ENCODE peak calls at places on chromosomes 4 and X, in ten cellular contexts. One of them, this sample, is unnamed.
A peak's percentile ranks its signal among the peaks of the same experiment; 100 is the strongest.

GRCh38 chrX:53594354-53594753 is 92.2 kb downstream of the HUWE1 start:
- DNase-seq in fibroblast of lung: peak; percentile 59
- DNase-seq in heart right ventricle: no peak
- DNase-seq in omental fat pad: no peak
- DNase-seq in cardiac muscle cell: peak; percentile 34
- DNase-seq in B cell: no peak
- DNase-seq in left lung: no peak
- DNase-seq in nephron progenitor cell: no peak
- DNase-seq in fibroblast of the aortic adventitia: no peak
- DNase-seq in H9: no peak
- DNase-seq in this sample: no peak

GRCh38 chr4:90503677-90504076 is 376.5 kb downstream of the CCSER1 start:
- DNase-seq in heart right ventricle: no peak
- DNase-seq in nephron progenitor cell: no peak
- DNase-seq in omental fat pad: no peak
- DNase-seq in left lung: no peak
- DNase-seq in cardiac muscle cell: no peak
- DNase-seq in fibroblast of the aortic adventitia: no peak
- DNase-seq in fibroblast of lung: no peak
- DNase-seq in B cell: no peak
- DNase-seq in H9: no peak
- DNase-seq in this sample: no peak

GRCh38 chr4:22191565-22192301 is 243.2 kb upstream of the KCNIP4 start:
- DNase-seq in left lung: no peak
- DNase-seq in H9: no peak
- DNase-seq in B cell: no peak
- DNase-seq in cardiac muscle cell: peak; percentile 34
- DNase-seq in fibroblast of the aortic adventitia: peak; percentile 31
- DNase-seq in fibroblast of lung: peak; percentile 33
- DNase-seq in omental fat pad: no peak
- DNase-seq in nephron progenitor cell: no peak
- DNase-seq in heart right ventricle: no peak
- DNase-seq in this sample: no peak

GRCh38 chr4:91577864-91578263 is 725.9 kb upstream of the GRID2 start:
- DNase-seq in fibroblast of the aortic adventitia: no peak
- DNase-seq in cardiac muscle cell: no peak
- DNase-seq in omental fat pad: no peak
- DNase-seq in H9: no peak
- DNase-seq in nephron progenitor cell: no peak
- DNase-seq in B cell: no peak
- DNase-seq in left lung: no peak
- DNase-seq in heart right ventricle: no peak
- DNase-seq in fibroblast of lung: no peak
- DNase-seq in this sample: no peak

GRCh38 chr4:119300072-119300387 is 21.9 kb downstream of the FABP2 start:
- DNase-seq in nephron progenitor cell: peak; percentile 43
- DNase-seq in heart right ventricle: peak; percentile 62
- DNase-seq in fibroblast of lung: peak; percentile 65
- DNase-seq in B cell: no peak
- DNase-seq in fibroblast of the aortic adventitia: peak; percentile 64
- DNase-seq in omental fat pad: no peak
- DNase-seq in cardiac muscle cell: peak; percentile 75
- DNase-seq in left lung: peak; percentile 53
- DNase-seq in H9: no peak
- DNase-seq in this sample: no peak

GRCh38 chr4:78293841-78294301 is 236.7 kb downstream of the FRAS1 start:
- DNase-seq in nephron progenitor cell: no peak
- DNase-seq in omental fat pad: no peak
- DNase-seq in B cell: no peak
- DNase-seq in fibroblast of lung: peak; percentile 96
- DNase-seq in left lung: no peak
- DNase-seq in H9: no peak
- DNase-seq in cardiac muscle cell: peak; percentile 83
- DNase-seq in fibroblast of the aortic adventitia: peak; percentile 90
- DNase-seq in heart right ventricle: no peak
- DNase-seq in this sample: no peak

GRCh38 chr4:184337907-184338306 is 120.2 kb upstream of the ENPP6 start:
- DNase-seq in B cell: no peak
- DNase-seq in nephron progenitor cell: no peak
- DNase-seq in left lung: no peak
- DNase-seq in H9: no peak
- DNase-seq in cardiac muscle cell: no peak
- DNase-seq in omental fat pad: no peak
- DNase-seq in fibroblast of lung: no peak
- DNase-seq in fibroblast of the aortic adventitia: peak; percentile 35
- DNase-seq in heart right ventricle: no peak
- DNase-seq in this sample: no peak

GRCh38 chr4:9816285-9816684 is 34.9 kb downstream of the DRD5 start:
- DNase-seq in fibroblast of the aortic adventitia: no peak
- DNase-seq in heart right ventricle: no peak
- DNase-seq in B cell: no peak
- DNase-seq in nephron progenitor cell: no peak
- DNase-seq in H9: no peak
- DNase-seq in left lung: no peak
- DNase-seq in fibroblast of lung: no peak
- DNase-seq in omental fat pad: no peak
- DNase-seq in cardiac muscle cell: no peak
- DNase-seq in this sample: no peak

GRCh38 chr4:1902243-1902642 is 31.1 kb downstream of the NSD2 start:
- DNase-seq in nephron progenitor cell: no peak
- DNase-seq in fibroblast of lung: no peak
- DNase-seq in H9: no peak
- DNase-seq in B cell: no peak
- DNase-seq in left lung: no peak
- DNase-seq in omental fat pad: no peak
- DNase-seq in fibroblast of the aortic adventitia: no peak
- DNase-seq in cardiac muscle cell: no peak
- DNase-seq in heart right ventricle: no peak
- DNase-seq in this sample: no peak

GRCh38 chr4:43014266-43014665 is 121.8 kb downstream of the GRXCR1 start:
- DNase-seq in fibroblast of the aortic adventitia: no peak
- DNase-seq in B cell: no peak
- DNase-seq in heart right ventricle: no peak
- DNase-seq in nephron progenitor cell: no peak
- DNase-seq in omental fat pad: no peak
- DNase-seq in H9: no peak
- DNase-seq in cardiac muscle cell: no peak
- DNase-seq in fibroblast of lung: no peak
- DNase-seq in left lung: no peak
- DNase-seq in this sample: no peak

GRCh38 chrX:129642641-129643040 is 12.1 kb downstream of the APLN start:
- DNase-seq in cardiac muscle cell: peak; percentile 64
- DNase-seq in heart right ventricle: no peak
- DNase-seq in B cell: no peak
- DNase-seq in fibroblast of lung: peak; percentile 23
- DNase-seq in left lung: no peak
- DNase-seq in nephron progenitor cell: no peak
- DNase-seq in fibroblast of the aortic adventitia: peak; percentile 61
- DNase-seq in H9: no peak
- DNase-seq in omental fat pad: no peak
- DNase-seq in this sample: no peak

GRCh38 chr4:182338059-182338458 is 94.9 kb downstream of the TENM3 start:
- DNase-seq in H9: no peak
- DNase-seq in fibroblast of the aortic adventitia: no peak
- DNase-seq in nephron progenitor cell: no peak
- DNase-seq in B cell: no peak
- DNase-seq in omental fat pad: no peak
- DNase-seq in heart right ventricle: no peak
- DNase-seq in cardiac muscle cell: peak; percentile 68
- DNase-seq in fibroblast of lung: peak; percentile 26
- DNase-seq in left lung: no peak
- DNase-seq in this sample: no peak

GRCh38 chrX:2311483-2311882 is 189.3 kb downstream of the DHRSX start:
- DNase-seq in H9: peak; percentile 68
- DNase-seq in nephron progenitor cell: peak; percentile 53
- DNase-seq in B cell: no peak
- DNase-seq in left lung: no peak
- DNase-seq in heart right ventricle: no peak
- DNase-seq in fibroblast of the aortic adventitia: no peak
- DNase-seq in omental fat pad: no peak
- DNase-seq in cardiac muscle cell: no peak
- DNase-seq in fibroblast of lung: peak; percentile 33
- DNase-seq in this sample: no peak

GRCh38 chrX:110491846-110492620 is 133.4 kb downstream of the RTL9 start:
- DNase-seq in heart right ventricle: no peak
- DNase-seq in H9: no peak
- DNase-seq in omental fat pad: no peak
- DNase-seq in cardiac muscle cell: no peak
- DNase-seq in nephron progenitor cell: no peak
- DNase-seq in B cell: no peak
- DNase-seq in fibroblast of the aortic adventitia: no peak
- DNase-seq in fibroblast of lung: no peak
- DNase-seq in left lung: no peak
- DNase-seq in this sample: no peak

GRCh38 chr4:84849051-84849640 is 117.3 kb downstream of the WDFY3 start:
- DNase-seq in nephron progenitor cell: no peak
- DNase-seq in left lung: no peak
- DNase-seq in B cell: no peak
- DNase-seq in fibroblast of the aortic adventitia: no peak
- DNase-seq in heart right ventricle: no peak
- DNase-seq in cardiac muscle cell: no peak
- DNase-seq in H9: no peak
- DNase-seq in fibroblast of lung: no peak
- DNase-seq in omental fat pad: no peak
- DNase-seq in this sample: no peak

GRCh38 chr4:56757270-56757746 is 64.2 kb downstream of the SPINK2 start:
- DNase-seq in B cell: peak; percentile 54
- DNase-seq in fibroblast of lung: peak; percentile 73
- DNase-seq in H9: no peak
- DNase-seq in left lung: peak; percentile 36
- DNase-seq in omental fat pad: no peak
- DNase-seq in fibroblast of the aortic adventitia: peak; percentile 43
- DNase-seq in heart right ventricle: no peak
- DNase-seq in cardiac muscle cell: peak; percentile 55
- DNase-seq in nephron progenitor cell: no peak
- DNase-seq in this sample: no peak

DNA sequence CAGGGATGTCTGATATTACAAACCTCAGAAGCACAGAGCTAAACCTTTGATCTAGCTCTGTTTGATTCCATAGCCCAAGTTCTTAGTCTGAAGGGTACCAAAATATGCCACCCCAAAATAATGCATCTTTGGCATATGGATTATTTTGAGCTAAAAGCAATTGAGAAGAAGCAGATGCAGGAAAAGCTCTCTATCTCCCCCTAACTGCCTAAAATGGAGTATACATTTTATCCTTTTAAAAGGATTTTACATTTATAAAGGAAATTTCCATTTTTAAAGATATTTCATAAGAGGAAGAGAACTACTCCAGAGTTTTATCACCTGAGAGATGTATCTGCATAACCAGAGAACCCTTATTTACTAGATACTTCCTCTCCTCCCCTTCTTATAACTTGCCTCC is 158.7 kb downstream of the ZNF674 start:
- DNase-seq in heart right ventricle: no peak
- DNase-seq in left lung: no peak
- DNase-seq in H9: no peak
- DNase-seq in omental fat pad: no peak
- DNase-seq in fibroblast of lung: no peak
- DNase-seq in B cell: no peak
- DNase-seq in nephron progenitor cell: no peak
- DNase-seq in cardiac muscle cell: no peak
- DNase-seq in fibroblast of the aortic adventitia: no peak
- DNase-seq in this sample: no peak
- TF ChIP-seq CTCF in heart right ventricle: no peak
- TF ChIP-seq CTCF in left lung: no peak
- TF ChIP-seq CTCF in H9: peak; percentile 44
- TF ChIP-seq CTCF in omental fat pad: no peak
- TF ChIP-seq CTCF in fibroblast of lung: no peak
- TF ChIP-seq CTCF in B cell: no peak
- TF ChIP-seq CTCF in nephron progenitor cell: no peak
- TF ChIP-seq CTCF in cardiac muscle cell: peak; percentile 23
- TF ChIP-seq CTCF in fibroblast of the aortic adventitia: peak; percentile 56
- TF ChIP-seq CTCF in this sample: no peak

GRCh38 chrX:132614297-132614696 is 125.5 kb upstream of the MBNL3 start:
- DNase-seq in cardiac muscle cell: no peak
- DNase-seq in fibroblast of lung: no peak
- DNase-seq in B cell: no peak
- DNase-seq in omental fat pad: no peak
- DNase-seq in fibroblast of the aortic adventitia: no peak
- DNase-seq in nephron progenitor cell: peak; percentile 36
- DNase-seq in H9: peak; percentile 35
- DNase-seq in heart right ventricle: no peak
- DNase-seq in left lung: no peak
- DNase-seq in this sample: no peak
- TF ChIP-seq CTCF in cardiac muscle cell: peak; percentile 30
- TF ChIP-seq CTCF in fibroblast of lung: peak; percentile 24
- TF ChIP-seq CTCF in B cell: no peak
- TF ChIP-seq CTCF in omental fat pad: no peak
- TF ChIP-seq CTCF in fibroblast of the aortic adventitia: peak; percentile 37
- TF ChIP-seq CTCF in nephron progenitor cell: peak; percentile 47
- TF ChIP-seq CTCF in H9: peak; percentile 70
- TF ChIP-seq CTCF in heart right ventricle: no peak
- TF ChIP-seq CTCF in left lung: no peak
- TF ChIP-seq CTCF in this sample: no peak

GRCh38 chrX:68090266-68090665 is 343.0 kb downstream of the OPHN1 start:
- DNase-seq in cardiac muscle cell: no peak
- DNase-seq in heart right ventricle: no peak
- DNase-seq in left lung: no peak
- DNase-seq in fibroblast of lung: no peak
- DNase-seq in B cell: no peak
- DNase-seq in H9: no peak
- DNase-seq in fibroblast of the aortic adventitia: peak; percentile 11
- DNase-seq in omental fat pad: no peak
- DNase-seq in nephron progenitor cell: no peak
- DNase-seq in this sample: no peak
- TF ChIP-seq CTCF in cardiac muscle cell: no peak
- TF ChIP-seq CTCF in heart right ventricle: peak; percentile 7
- TF ChIP-seq CTCF in left lung: no peak
- TF ChIP-seq CTCF in fibroblast of lung: no peak
- TF ChIP-seq CTCF in B cell: no peak
- TF ChIP-seq CTCF in H9: peak; percentile 41
- TF ChIP-seq CTCF in fibroblast of the aortic adventitia: peak; percentile 12
- TF ChIP-seq CTCF in omental fat pad: no peak
- TF ChIP-seq CTCF in nephron progenitor cell: no peak
- TF ChIP-seq CTCF in this sample: no peak

DNA sequence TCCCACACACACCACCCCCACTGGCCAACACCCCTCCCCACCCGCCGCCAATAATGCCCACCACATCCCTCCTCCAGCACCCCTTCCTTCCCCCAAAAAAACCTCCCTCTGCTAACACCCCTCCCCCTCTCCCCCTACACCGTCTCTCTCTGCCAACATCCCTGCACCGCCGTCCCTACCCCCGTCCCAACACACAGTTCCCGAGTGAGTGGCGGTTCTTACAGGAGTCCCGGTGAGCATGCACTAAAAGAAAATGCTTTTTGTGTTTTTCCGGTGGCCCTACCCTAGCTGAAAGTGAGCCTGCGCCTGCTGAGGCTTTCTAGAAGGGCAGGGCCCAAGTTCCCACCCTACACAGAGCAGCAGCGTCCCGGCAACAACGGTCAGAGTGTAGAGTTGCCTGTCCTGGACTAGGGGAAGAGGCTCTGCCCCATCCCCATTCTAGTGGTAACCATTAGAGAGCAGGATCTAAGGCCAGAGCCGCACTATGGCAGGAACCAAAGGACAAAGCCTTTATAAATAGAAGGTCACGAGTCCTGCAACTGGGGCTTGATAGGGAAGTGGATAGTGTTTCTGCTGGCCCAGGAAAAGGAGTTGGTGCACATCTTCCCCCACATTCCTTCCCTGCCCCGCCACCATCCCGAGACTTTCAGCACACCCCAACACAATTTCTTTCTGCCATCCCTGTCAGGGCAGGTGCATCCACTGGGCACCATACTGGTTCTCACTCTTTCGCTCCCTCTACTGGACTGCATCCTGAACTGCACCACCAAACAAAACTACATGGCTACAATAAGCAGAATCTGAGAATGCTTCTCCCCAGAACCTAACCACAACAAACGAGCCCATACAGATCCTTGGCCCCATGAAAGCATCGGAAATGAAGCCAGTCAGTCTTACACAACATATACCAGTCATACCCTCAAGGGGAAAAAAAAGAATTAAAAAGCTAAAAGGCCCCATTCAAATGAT is 78.1 kb upstream of the PAGE3 start:
- DNase-seq in heart right ventricle: peak; percentile 5
- DNase-seq in fibroblast of the aortic adventitia: peak; percentile 22
- DNase-seq in B cell: peak; percentile 33
- DNase-seq in fibroblast of lung: no peak
- DNase-seq in H9: peak; percentile 47
- DNase-seq in nephron progenitor cell: no peak
- DNase-seq in cardiac muscle cell: peak; percentile 18
- DNase-seq in omental fat pad: no peak
- DNase-seq in left lung: no peak
- DNase-seq in this sample: no peak
- TF ChIP-seq CTCF in heart right ventricle: peak; percentile 52
- TF ChIP-seq CTCF in fibroblast of the aortic adventitia: peak; percentile 64
- TF ChIP-seq CTCF in B cell: peak; percentile 43
- TF ChIP-seq CTCF in fibroblast of lung: no peak
- TF ChIP-seq CTCF in H9: peak; percentile 41
- TF ChIP-seq CTCF in nephron progenitor cell: no peak
- TF ChIP-seq CTCF in cardiac muscle cell: peak; percentile 48
- TF ChIP-seq CTCF in omental fat pad: no peak
- TF ChIP-seq CTCF in left lung: peak; percentile 49
- TF ChIP-seq CTCF in this sample: peak; percentile 20

This sample was measured in natural killer cell.